ENCODE peak calls at places on chromosomes 16 and 17, in seven cellular contexts. D is upper lobe of right lung, W is PC-9, U is GM23338, G is neuronal stem cell, Q is uterus, K is AG04450. H is an unnamed sample.

GRCh38 chr17:4833941-4834501 is 881 bp downstream of the MINK1 start:
- DNase-seq in D (peak), W (no peak), U (peak), G (no peak), Q (no peak), K (peak), H (no peak)

GRCh38 chr16:86494039-86494564 is 16.2 kb upstream of the FOXF1 start:
- DNase-seq in D (no peak), W (no peak), U (no peak), G (no peak), Q (no peak), K (no peak), H (no peak)

GRCh38 chr16:65468121-65468520 is 346.3 kb upstream of the CDH11 start:
- DNase-seq in D (no peak), W (no peak), U (no peak), G (no peak), Q (no peak), K (no peak), H (no peak)

GRCh38 chr17:32870027-32870670 is 6.8 kb downstream of the MYO1D start:
- DNase-seq in D (no peak), W (no peak), U (no peak), G (no peak), Q (peak), K (no peak), H (no peak)

GRCh38 chr16:13781579-13782338 is 138.2 kb upstream of the ERCC4 start:
- DNase-seq in D (no peak), W (no peak), U (no peak), G (no peak), Q (no peak), K (no peak), H (no peak)

GRCh38 chr17:5500804-5501391 is 14.5 kb downstream of the MIS12 start:
- DNase-seq in D (peak), W (no peak), U (peak), G (peak), Q (peak), K (peak), H (no peak)

GRCh38 chr17:7380855-7381683 is at the start of gene TNK1:
- DNase-seq in D (peak), W (peak), U (peak), G (no peak), Q (peak), K (no peak), H (no peak)

GRCh38 chr16:46895399-46896313 is 11.5 kb downstream of the GPT2 start:
- DNase-seq in D (no peak), W (no peak), U (no peak), G (no peak), Q (no peak), K (no peak), H (no peak)

GRCh38 chr17:2709173-2709661 is 2.3 kb downstream of the CLUH start:
- DNase-seq in D (peak), W (peak), U (peak), G (no peak), Q (no peak), K (no peak), H (peak)

GRCh38 chr16:22624759-22625533 is 114.3 kb downstream of the NPIPB5 start:
- DNase-seq in D (peak), W (no peak), U (no peak), G (no peak), Q (no peak), K (no peak), H (peak)

GRCh38 chr17:19738757-19739156 is 9.3 kb downstream of the ALDH3A1 start:
- DNase-seq in D (no peak), W (no peak), U (no peak), G (no peak), Q (no peak), K (no peak), H (no peak)

GRCh38 chr16:83215417-83216001 is 588.7 kb downstream of the CDH13 start:
- DNase-seq in D (no peak), W (no peak), U (peak), G (peak), Q (no peak), K (peak), H (no peak)

GRCh38 chr17:49676276-49676868 is 1.5 kb downstream of the SPOP start:
- DNase-seq in D (no peak), W (no peak), U (peak), G (peak), Q (no peak), K (no peak), H (no peak)

GRCh38 chr17:73396429-73397277 is 84.9 kb upstream of the CDC42EP4 start:
- DNase-seq in D (no peak), W (no peak), U (no peak), G (no peak), Q (no peak), K (no peak), H (no peak)

GRCh38 chr17:34606721-34607120 is 27.3 kb downstream of the TMEM132E start:
- DNase-seq in D (no peak), W (no peak), U (no peak), G (no peak), Q (no peak), K (no peak), H (no peak)

GRCh38 chr16:81823111-81823510 is 44.0 kb downstream of the PLCG2 start:
- DNase-seq in D (no peak), W (no peak), U (no peak), G (no peak), Q (no peak), K (no peak), H (no peak)

GRCh38 chr16:66196770-66197169 is 169.7 kb upstream of the CDH5 start:
- DNase-seq in D (no peak), W (no peak), U (no peak), G (no peak), Q (no peak), K (no peak), H (no peak)

GRCh38 chr16:55836158-55836611 is 3.3 kb upstream of the CES1 start:
- DNase-seq in D (no peak), W (peak), U (no peak), G (no peak), Q (no peak), K (no peak), H (no peak)

GRCh38 chr16:79758615-79759346 is 158.2 kb upstream of the MAF start:
- DNase-seq in D (no peak), W (no peak), U (no peak), G (no peak), Q (no peak), K (no peak), H (peak)

GRCh38 chr16:90046971-90047713 is 27.9 kb upstream of the DBNDD1 start:
- DNase-seq in D (peak), W (peak), U (peak), G (no peak), Q (peak), K (no peak), H (no peak)

GRCh38 chr17:29344201-29344856 is 45.8 kb upstream of the TAOK1 start:
- DNase-seq in D (no peak), W (no peak), U (no peak), G (no peak), Q (no peak), K (no peak), H (no peak)

GRCh38 chr16:15484662-15485061 is 50.3 kb downstream of the BMERB1 start:
- DNase-seq in D (no peak), W (peak), U (no peak), G (no peak), Q (no peak), K (no peak), H (no peak)

GRCh38 chr17:64984776-64985521 is 65.7 kb upstream of the LRRC37A3 start:
- DNase-seq in D (no peak), W (peak), U (no peak), G (no peak), Q (peak), K (no peak), H (peak)

GRCh38 chr16:22296225-22297113 is 740 bp upstream of the POLR3E start:
- DNase-seq in D (no peak), W (no peak), U (peak), G (no peak), Q (no peak), K (no peak), H (no peak)

GRCh38 chr17:58301504-58302150 is 20.9 kb upstream of the MPO start:
- DNase-seq in D (peak), W (no peak), U (no peak), G (no peak), Q (no peak), K (no peak), H (no peak)

GRCh38 chr16:27698266-27698665 is 148.3 kb downstream of the KATNIP start:
- DNase-seq in D (peak), W (no peak), U (peak), G (no peak), Q (no peak), K (no peak), H (no peak)

GRCh38 chr17:83181991-83182619 is 102.7 kb downstream of the METRNL start:
- DNase-seq in D (no peak), W (no peak), U (no peak), G (no peak), Q (peak), K (no peak), H (no peak)

GRCh38 chr16:12091569-12092346 is 115.2 kb downstream of the SNX29 start:
- DNase-seq in D (peak), W (no peak), U (no peak), G (peak), Q (no peak), K (no peak), H (no peak)

GRCh38 chr17:47650525-47651522 is 1.1 kb downstream of the KPNB1 start:
- DNase-seq in D (peak), W (peak), U (peak), G (peak), Q (peak), K (peak), H (peak)

GRCh38 chr17:81863123-81863675 is 2.9 kb upstream of the P4HB start:
- DNase-seq in D (no peak), W (no peak), U (no peak), G (no peak), Q (no peak), K (no peak), H (no peak)

GRCh38 chr16:66523861-66524354 is 26.0 kb downstream of the TK2 start:
- DNase-seq in D (no peak), W (no peak), U (no peak), G (no peak), Q (no peak), K (no peak), H (no peak)

GRCh38 chr17:18859256-18859655 is 1.3 kb downstream of the PRPSAP2 start:
- DNase-seq in D (no peak), W (no peak), U (no peak), G (no peak), Q (peak), K (no peak), H (no peak)

GRCh38 chr17:76383645-76384221 is 676 bp upstream of the SPHK1 start:
- DNase-seq in D (peak), W (no peak), U (peak), G (peak), Q (no peak), K (no peak), H (no peak)

GRCh38 chr17:76386966-76387765 is 2.8 kb downstream of the SPHK1 start:
- DNase-seq in D (no peak), W (no peak), U (no peak), G (no peak), Q (no peak), K (no peak), H (no peak)

GRCh38 chr17:76384987-76385891 is 830 bp downstream of the SPHK1 start:
- DNase-seq in D (peak), W (peak), U (peak), G (peak), Q (no peak), K (no peak), H (no peak)

GRCh38 chr17:76384222-76384986 is at the start of gene SPHK1:
- DNase-seq in D (peak), W (peak), U (peak), G (peak), Q (no peak), K (no peak), H (peak)

GRCh38 chr17:76385892-76386786 is 1.7 kb downstream of the SPHK1 start:
- DNase-seq in D (peak), W (peak), U (peak), G (peak), Q (peak), K (no peak), H (no peak)
- H3K27ac ChIP-seq in D (no peak), W (no peak), U (no peak), G (no peak), Q (peak), K (peak), H (peak)

GRCh38 chr16:20740007-20740883 is 1.4 kb downstream of the THUMPD1 start:
- DNase-seq in D (no peak), W (no peak), U (peak), G (no peak), Q (peak), K (no peak), H (no peak)

GRCh38 chr16:20735504-20735903 is 6.1 kb downstream of the THUMPD1 start:
- DNase-seq in D (no peak), W (no peak), U (no peak), G (no peak), Q (no peak), K (no peak), H (no peak)

GRCh38 chr16:20734056-20734455 is 7.6 kb downstream of the THUMPD1 start:
- DNase-seq in D (no peak), W (no peak), U (no peak), G (no peak), Q (no peak), K (no peak), H (no peak)

GRCh38 chr16:20729141-20729540 is 12.5 kb downstream of the THUMPD1 start:
- DNase-seq in D (no peak), W (no peak), U (no peak), G (no peak), Q (no peak), K (no peak), H (no peak)

DNA sequence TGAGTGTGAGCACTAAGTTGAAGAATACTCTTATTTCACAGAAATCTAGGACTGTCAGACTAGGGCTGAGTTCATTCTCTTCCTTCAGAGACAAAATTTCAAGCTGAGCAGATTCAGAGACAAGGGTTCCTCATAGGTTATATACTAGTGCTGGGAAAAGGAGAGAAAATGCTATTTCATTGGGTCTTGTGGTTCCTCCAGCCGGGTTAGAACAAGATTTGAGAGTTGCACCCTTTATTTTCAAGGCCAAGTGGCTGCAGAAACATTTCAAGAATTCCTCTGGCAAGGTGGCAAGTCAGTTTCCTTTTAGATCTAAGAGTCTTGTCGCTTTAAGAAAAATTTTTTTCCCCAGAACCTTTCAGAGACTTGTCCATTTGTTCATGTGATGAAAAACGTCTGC is 6.8 kb downstream of the THUMPD1 start:
- DNase-seq in D (no peak), W (no peak), U (no peak), G (no peak), Q (no peak), K (no peak), H (no peak)
- H3K27ac ChIP-seq in D (peak), W (no peak), U (no peak), G (no peak), Q (no peak), K (no peak), H (peak)

DNA sequence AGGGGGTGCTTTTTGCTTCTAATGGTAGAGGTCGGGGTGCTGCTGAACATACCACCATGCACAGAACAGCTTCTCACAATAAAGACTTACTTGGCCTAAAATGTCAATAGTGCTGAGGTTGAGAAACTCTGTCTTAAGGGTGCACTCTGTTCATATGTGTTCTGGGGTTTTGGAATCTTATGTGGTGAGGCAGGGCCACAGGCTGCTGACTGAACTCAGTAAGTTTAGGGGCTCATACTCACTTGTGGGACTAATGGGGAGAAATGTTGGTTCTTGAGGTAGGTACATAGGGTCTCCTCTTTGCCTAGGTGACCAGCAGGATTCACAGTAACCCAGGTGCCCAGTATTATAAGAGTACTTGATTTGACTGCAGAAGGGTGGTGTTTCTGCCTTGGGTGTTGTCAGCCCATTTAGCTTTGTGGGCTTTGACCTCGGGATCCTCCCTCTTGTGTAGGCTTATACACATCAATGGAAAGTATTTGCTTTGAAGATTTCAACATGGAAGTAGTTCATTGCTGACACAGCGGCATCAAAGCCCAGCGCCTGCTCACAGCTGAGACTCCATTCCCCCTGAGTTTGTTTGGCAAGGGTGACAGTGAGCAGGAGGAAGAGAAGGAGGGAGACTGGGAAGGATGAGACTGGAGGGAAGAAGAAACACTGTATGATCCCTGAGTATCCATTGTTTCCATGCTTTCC is 17.2 kb downstream of the SLC7A6 start:
- DNase-seq in D (no peak), W (no peak), U (no peak), G (no peak), Q (no peak), K (no peak), H (no peak)
- H3K27ac ChIP-seq in D (no peak), W (no peak), U (no peak), G (no peak), Q (no peak), K (no peak), H (no peak)

GRCh38 chr17:1576500-1576899 is 13.9 kb upstream of the PITPNA start:
- DNase-seq in D (no peak), W (no peak), U (no peak), G (no peak), Q (no peak), K (no peak), H (no peak)
- H3K27ac ChIP-seq in D (peak), W (no peak), U (no peak), G (no peak), Q (no peak), K (no peak), H (peak)

H was measured in epithelial cell of prostate.